ENCODE peak calls at places on chromosomes 7 and 10, in eight cellular contexts. One of them, this sample, is unnamed.

GRCh38 chr10:124145109-124145860 is 51.9 kb upstream of the CHST15 start:
- DNase-seq in suprapubic skin: peak
- DNase-seq in hepatocyte: no peak
- DNase-seq in prostate gland: no peak
- DNase-seq in lower leg skin: no peak
- DNase-seq in fibroblast of mammary gland: peak
- DNase-seq in AG04450: no peak
- DNase-seq in heart left ventricle: no peak
- DNase-seq in this sample: no peak

GRCh38 chr10:24993237-24993958 is 22.6 kb downstream of the ENKUR start:
- DNase-seq in suprapubic skin: no peak
- DNase-seq in fibroblast of mammary gland: no peak
- DNase-seq in heart left ventricle: no peak
- DNase-seq in lower leg skin: no peak
- DNase-seq in prostate gland: no peak
- DNase-seq in hepatocyte: no peak
- DNase-seq in AG04450: no peak
- DNase-seq in this sample: no peak

GRCh38 chr7:29642494-29643155 is 79.0 kb downstream of the PRR15 start:
- DNase-seq in suprapubic skin: no peak
- DNase-seq in fibroblast of mammary gland: peak
- DNase-seq in lower leg skin: no peak
- DNase-seq in prostate gland: no peak
- DNase-seq in AG04450: no peak
- DNase-seq in heart left ventricle: no peak
- DNase-seq in hepatocyte: peak
- DNase-seq in this sample: no peak

GRCh38 chr7:1510780-1511154 is 6.6 kb upstream of the INTS1 start:
- DNase-seq in hepatocyte: no peak
- DNase-seq in fibroblast of mammary gland: no peak
- DNase-seq in heart left ventricle: no peak
- DNase-seq in AG04450: no peak
- DNase-seq in lower leg skin: no peak
- DNase-seq in suprapubic skin: no peak
- DNase-seq in prostate gland: no peak
- DNase-seq in this sample: no peak

GRCh38 chr7:140144821-140145220 is 32.0 kb downstream of the KDM7A start:
- DNase-seq in AG04450: no peak
- DNase-seq in heart left ventricle: no peak
- DNase-seq in lower leg skin: no peak
- DNase-seq in fibroblast of mammary gland: no peak
- DNase-seq in prostate gland: no peak
- DNase-seq in hepatocyte: no peak
- DNase-seq in suprapubic skin: no peak
- DNase-seq in this sample: no peak

GRCh38 chr7:82444220-82445049 is 858 bp upstream of the CACNA2D1 start:
- DNase-seq in heart left ventricle: no peak
- DNase-seq in fibroblast of mammary gland: no peak
- DNase-seq in suprapubic skin: no peak
- DNase-seq in lower leg skin: no peak
- DNase-seq in prostate gland: peak
- DNase-seq in hepatocyte: no peak
- DNase-seq in AG04450: no peak
- DNase-seq in this sample: no peak

GRCh38 chr7:35716038-35716803 is 21.3 kb upstream of the HERPUD2 start:
- DNase-seq in AG04450: no peak
- DNase-seq in heart left ventricle: no peak
- DNase-seq in lower leg skin: no peak
- DNase-seq in hepatocyte: no peak
- DNase-seq in suprapubic skin: no peak
- DNase-seq in prostate gland: peak
- DNase-seq in fibroblast of mammary gland: peak
- DNase-seq in this sample: no peak

GRCh38 chr7:82109288-82109687 is 334.3 kb downstream of the CACNA2D1 start:
- DNase-seq in heart left ventricle: no peak
- DNase-seq in fibroblast of mammary gland: peak
- DNase-seq in prostate gland: no peak
- DNase-seq in suprapubic skin: no peak
- DNase-seq in lower leg skin: no peak
- DNase-seq in hepatocyte: no peak
- DNase-seq in AG04450: no peak
- DNase-seq in this sample: no peak

GRCh38 chr7:26954929-26955328 is 90.5 kb upstream of the SKAP2 start:
- DNase-seq in AG04450: no peak
- DNase-seq in prostate gland: no peak
- DNase-seq in hepatocyte: no peak
- DNase-seq in heart left ventricle: no peak
- DNase-seq in fibroblast of mammary gland: no peak
- DNase-seq in suprapubic skin: no peak
- DNase-seq in lower leg skin: no peak
- DNase-seq in this sample: no peak

GRCh38 chr7:47392241-47392759 is 189.6 kb downstream of the TNS3 start:
- DNase-seq in AG04450: peak
- DNase-seq in suprapubic skin: no peak
- DNase-seq in heart left ventricle: peak
- DNase-seq in lower leg skin: peak
- DNase-seq in prostate gland: no peak
- DNase-seq in fibroblast of mammary gland: peak
- DNase-seq in hepatocyte: peak
- DNase-seq in this sample: peak

GRCh38 chr7:43803865-43804264 is 45.4 kb downstream of the BLVRA start:
- DNase-seq in suprapubic skin: no peak
- DNase-seq in hepatocyte: no peak
- DNase-seq in lower leg skin: no peak
- DNase-seq in fibroblast of mammary gland: no peak
- DNase-seq in heart left ventricle: no peak
- DNase-seq in AG04450: no peak
- DNase-seq in prostate gland: no peak
- DNase-seq in this sample: no peak

GRCh38 chr7:124034754-124035100 is 1.9 kb upstream of the TMEM229A start:
- DNase-seq in fibroblast of mammary gland: no peak
- DNase-seq in suprapubic skin: no peak
- DNase-seq in lower leg skin: no peak
- DNase-seq in hepatocyte: no peak
- DNase-seq in AG04450: no peak
- DNase-seq in prostate gland: no peak
- DNase-seq in heart left ventricle: no peak
- DNase-seq in this sample: no peak

DNA sequence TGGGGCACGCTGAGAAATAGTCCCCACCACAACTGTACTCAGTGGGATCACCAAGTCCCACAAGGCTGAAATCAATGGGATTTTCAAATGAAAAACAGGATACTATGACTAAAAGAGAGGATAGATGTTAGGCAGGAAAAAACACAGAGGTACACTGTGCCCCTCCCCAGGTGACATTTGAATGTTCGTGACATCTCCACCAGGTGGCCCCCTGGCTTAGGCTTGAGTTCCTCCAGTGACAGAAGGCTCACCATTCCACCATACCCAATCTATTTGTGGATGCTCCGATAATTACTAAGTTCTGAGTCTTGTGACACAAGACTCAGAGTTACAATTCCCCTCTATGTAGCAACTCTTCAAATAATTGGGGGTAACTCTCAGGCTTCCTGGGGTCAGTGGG is 77.5 kb upstream of the KCNMA1 start:
- DNase-seq in hepatocyte: no peak
- DNase-seq in prostate gland: no peak
- DNase-seq in heart left ventricle: no peak
- DNase-seq in suprapubic skin: no peak
- DNase-seq in AG04450: no peak
- DNase-seq in fibroblast of mammary gland: no peak
- DNase-seq in lower leg skin: no peak
- DNase-seq in this sample: no peak
- TF ChIP-seq CTCF in hepatocyte: peak
- TF ChIP-seq CTCF in prostate gland: peak
- TF ChIP-seq CTCF in heart left ventricle: no peak
- TF ChIP-seq CTCF in suprapubic skin: no peak
- TF ChIP-seq CTCF in AG04450: no peak
- TF ChIP-seq CTCF in fibroblast of mammary gland: no peak
- TF ChIP-seq CTCF in lower leg skin: no peak
- TF ChIP-seq CTCF in this sample: no peak

DNA sequence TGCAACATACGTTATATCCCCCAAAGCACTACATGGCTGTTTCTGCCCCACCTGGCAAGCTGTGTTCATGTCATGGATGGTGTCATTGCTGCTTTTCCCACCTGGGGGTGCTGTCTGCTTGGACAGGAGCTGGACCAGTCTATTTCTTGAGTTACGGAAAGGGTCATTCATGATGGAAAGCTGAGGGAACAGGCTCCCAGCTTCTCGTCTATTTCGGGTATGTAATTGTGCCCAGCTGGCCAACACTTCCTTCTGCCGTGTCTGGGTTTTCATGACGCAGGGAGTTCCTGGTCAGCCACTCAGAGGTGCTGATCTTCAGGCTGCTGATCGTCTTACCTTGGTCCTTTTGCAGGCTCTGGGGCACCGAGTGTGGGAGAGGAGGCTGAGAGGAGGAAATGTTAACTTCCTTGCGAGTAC is 8.6 kb downstream of the BTBD16 start:
- DNase-seq in hepatocyte: peak
- DNase-seq in suprapubic skin: no peak
- DNase-seq in heart left ventricle: peak
- DNase-seq in AG04450: no peak
- DNase-seq in lower leg skin: peak
- DNase-seq in fibroblast of mammary gland: peak
- DNase-seq in prostate gland: no peak
- DNase-seq in this sample: no peak
- TF ChIP-seq CTCF in hepatocyte: peak
- TF ChIP-seq CTCF in suprapubic skin: peak
- TF ChIP-seq CTCF in heart left ventricle: peak
- TF ChIP-seq CTCF in AG04450: peak
- TF ChIP-seq CTCF in lower leg skin: no peak
- TF ChIP-seq CTCF in fibroblast of mammary gland: peak
- TF ChIP-seq CTCF in prostate gland: peak
- TF ChIP-seq CTCF in this sample: peak

GRCh38 chr10:101493782-101494281 is 94.2 kb downstream of the POLL start:
- DNase-seq in hepatocyte: no peak
- DNase-seq in AG04450: no peak
- DNase-seq in heart left ventricle: no peak
- DNase-seq in prostate gland: no peak
- DNase-seq in fibroblast of mammary gland: no peak
- DNase-seq in lower leg skin: no peak
- DNase-seq in suprapubic skin: no peak
- DNase-seq in this sample: no peak

GRCh38 chr10:101492814-101493213 is 95.2 kb downstream of the POLL start:
- DNase-seq in hepatocyte: no peak
- DNase-seq in heart left ventricle: no peak
- DNase-seq in suprapubic skin: no peak
- DNase-seq in prostate gland: no peak
- DNase-seq in AG04450: no peak
- DNase-seq in fibroblast of mammary gland: no peak
- DNase-seq in lower leg skin: no peak
- DNase-seq in this sample: no peak

GRCh38 chr10:101493249-101493648 is 94.8 kb downstream of the POLL start:
- DNase-seq in AG04450: no peak
- DNase-seq in prostate gland: no peak
- DNase-seq in hepatocyte: no peak
- DNase-seq in fibroblast of mammary gland: no peak
- DNase-seq in heart left ventricle: no peak
- DNase-seq in lower leg skin: no peak
- DNase-seq in suprapubic skin: no peak
- DNase-seq in this sample: no peak

GRCh38 chr10:101494650-101495049 is 93.4 kb downstream of the POLL start:
- DNase-seq in lower leg skin: no peak
- DNase-seq in hepatocyte: no peak
- DNase-seq in suprapubic skin: no peak
- DNase-seq in fibroblast of mammary gland: no peak
- DNase-seq in prostate gland: no peak
- DNase-seq in heart left ventricle: no peak
- DNase-seq in AG04450: no peak
- DNase-seq in this sample: no peak

GRCh38 chr10:101495324-101495925 is 92.6 kb downstream of the POLL start:
- DNase-seq in fibroblast of mammary gland: peak
- DNase-seq in hepatocyte: peak
- DNase-seq in suprapubic skin: no peak
- DNase-seq in heart left ventricle: no peak
- DNase-seq in prostate gland: no peak
- DNase-seq in lower leg skin: no peak
- DNase-seq in AG04450: no peak
- DNase-seq in this sample: no peak
- TF ChIP-seq CTCF in fibroblast of mammary gland: peak
- TF ChIP-seq CTCF in hepatocyte: peak
- TF ChIP-seq CTCF in suprapubic skin: no peak
- TF ChIP-seq CTCF in heart left ventricle: no peak
- TF ChIP-seq CTCF in prostate gland: no peak
- TF ChIP-seq CTCF in lower leg skin: no peak
- TF ChIP-seq CTCF in AG04450: peak
- TF ChIP-seq CTCF in this sample: no peak

GRCh38 chr7:89623018-89623672 is 531.1 kb upstream of the STEAP1 start:
- DNase-seq in heart left ventricle: no peak
- DNase-seq in suprapubic skin: no peak
- DNase-seq in lower leg skin: no peak
- DNase-seq in hepatocyte: peak
- DNase-seq in prostate gland: peak
- DNase-seq in fibroblast of mammary gland: peak
- DNase-seq in AG04450: no peak
- DNase-seq in this sample: no peak
- TF ChIP-seq CTCF in heart left ventricle: peak
- TF ChIP-seq CTCF in suprapubic skin: peak
- TF ChIP-seq CTCF in lower leg skin: no peak
- TF ChIP-seq CTCF in hepatocyte: peak
- TF ChIP-seq CTCF in prostate gland: peak
- TF ChIP-seq CTCF in fibroblast of mammary gland: peak
- TF ChIP-seq CTCF in AG04450: peak
- TF ChIP-seq CTCF in this sample: peak

GRCh38 chr7:49483142-49483541 is 290.3 kb upstream of the VWC2 start:
- DNase-seq in hepatocyte: no peak
- DNase-seq in lower leg skin: no peak
- DNase-seq in suprapubic skin: no peak
- DNase-seq in prostate gland: no peak
- DNase-seq in AG04450: no peak
- DNase-seq in heart left ventricle: peak
- DNase-seq in fibroblast of mammary gland: no peak
- DNase-seq in this sample: no peak
- TF ChIP-seq CTCF in hepatocyte: no peak
- TF ChIP-seq CTCF in lower leg skin: no peak
- TF ChIP-seq CTCF in suprapubic skin: peak
- TF ChIP-seq CTCF in prostate gland: no peak
- TF ChIP-seq CTCF in AG04450: no peak
- TF ChIP-seq CTCF in heart left ventricle: no peak
- TF ChIP-seq CTCF in fibroblast of mammary gland: no peak
- TF ChIP-seq CTCF in this sample: no peak

GRCh38 chr10:132811891-132812481 is 26.0 kb upstream of the NKX6-2 start:
- DNase-seq in AG04450: no peak
- DNase-seq in fibroblast of mammary gland: no peak
- DNase-seq in lower leg skin: peak
- DNase-seq in suprapubic skin: peak
- DNase-seq in heart left ventricle: no peak
- DNase-seq in prostate gland: no peak
- DNase-seq in hepatocyte: no peak
- DNase-seq in this sample: no peak
- TF ChIP-seq CTCF in AG04450: no peak
- TF ChIP-seq CTCF in fibroblast of mammary gland: no peak
- TF ChIP-seq CTCF in lower leg skin: no peak
- TF ChIP-seq CTCF in suprapubic skin: no peak
- TF ChIP-seq CTCF in heart left ventricle: no peak
- TF ChIP-seq CTCF in prostate gland: no peak
- TF ChIP-seq CTCF in hepatocyte: no peak
- TF ChIP-seq CTCF in this sample: no peak

GRCh38 chr10:35540296-35541164 is 64.6 kb upstream of the GJD4 start:
- DNase-seq in prostate gland: no peak
- DNase-seq in hepatocyte: no peak
- DNase-seq in lower leg skin: no peak
- DNase-seq in fibroblast of mammary gland: no peak
- DNase-seq in suprapubic skin: no peak
- DNase-seq in AG04450: no peak
- DNase-seq in heart left ventricle: no peak
- DNase-seq in this sample: no peak
- TF ChIP-seq CTCF in prostate gland: no peak
- TF ChIP-seq CTCF in hepatocyte: no peak
- TF ChIP-seq CTCF in lower leg skin: no peak
- TF ChIP-seq CTCF in fibroblast of mammary gland: no peak
- TF ChIP-seq CTCF in suprapubic skin: no peak
- TF ChIP-seq CTCF in AG04450: no peak
- TF ChIP-seq CTCF in heart left ventricle: no peak
- TF ChIP-seq CTCF in this sample: no peak

This sample was measured in mesothelial cell of epicardium.